ENCODE peak calls at places on chromosomes 6 and 20, in nine cellular contexts. U, Y, T, S, Z, A, V, P and L are unnamed samples.

GRCh38 chr6:142871910-142872331 is 73.1 kb downstream of the HIVEP2 start:
- DNase-seq in U (no peak), V (no peak), A (no peak), T (peak), Z (peak), S (peak), Y (no peak), P (no peak), L (no peak)

GRCh38 chr6:3517350-3517749 is 60.5 kb upstream of the SLC22A23 start:
- DNase-seq in Z (no peak), V (no peak), S (no peak), A (no peak), U (no peak), T (no peak), P (no peak), Y (peak), L (no peak)

GRCh38 chr6:27156874-27157460 is 90.5 kb upstream of the PRSS16 start:
- DNase-seq in S (no peak), V (no peak), Y (no peak), P (no peak), A (no peak), U (no peak), Z (no peak), T (no peak), L (peak)

GRCh38 chr6:144585217-144585814 is 300.2 kb downstream of the UTRN start:
- DNase-seq in S (no peak), T (no peak), V (no peak), A (peak), Z (peak), U (no peak), P (no peak), Y (peak), L (peak)

GRCh38 chr6:11448038-11448437 is 89.5 kb upstream of the TMEM170B start:
- DNase-seq in T (no peak), A (no peak), S (no peak), V (no peak), Y (no peak), U (no peak), P (no peak), Z (no peak), L (no peak)

GRCh38 chr6:39361657-39362486 is 39.4 kb upstream of the KCNK16 start:
- DNase-seq in Z (peak), T (no peak), A (peak), V (peak), Y (peak), U (peak), S (peak), P (peak), L (peak)

GRCh38 chr6:24403501-24403824 is 727 bp downstream of the MRS2 start:
- DNase-seq in A (no peak), T (no peak), V (no peak), Z (no peak), Y (no peak), U (no peak), P (no peak), S (no peak), L (no peak)

GRCh38 chr20:57618091-57618765 is 2.0 kb downstream of the ZBP1 start:
- DNase-seq in Z (peak), S (no peak), P (no peak), T (peak), A (no peak), V (no peak), Y (no peak), U (no peak), L (no peak)

GRCh38 chr6:22113046-22113766 is 183.6 kb downstream of the PRL start:
- DNase-seq in Y (no peak), S (no peak), U (no peak), A (no peak), Z (no peak), T (no peak), P (no peak), V (no peak), L (no peak)

GRCh38 chr6:109073344-109074235 is 21.1 kb downstream of the SESN1 start:
- DNase-seq in Y (peak), T (peak), Z (peak), P (peak), A (peak), U (peak), S (peak), V (no peak), L (peak)

GRCh38 chr6:9292975-9293374 is 857.6 kb upstream of the SLC35B3 start:
- DNase-seq in Y (no peak), S (no peak), A (no peak), Z (no peak), U (no peak), T (no peak), V (peak), P (no peak), L (no peak)

GRCh38 chr20:48283470-48284110 is 498.3 kb upstream of the SULF2 start:
- DNase-seq in Y (no peak), S (no peak), T (no peak), P (no peak), V (peak), U (no peak), Z (no peak), A (no peak), L (no peak)

GRCh38 chr6:63444768-63445167 is 125.0 kb upstream of the LGSN start:
- DNase-seq in Z (no peak), P (no peak), A (no peak), V (no peak), T (no peak), Y (no peak), S (no peak), U (no peak), L (no peak)

GRCh38 chr20:35165221-35166185 is 6.4 kb upstream of the PROCR start:
- DNase-seq in A (no peak), U (no peak), Z (no peak), T (no peak), V (no peak), S (no peak), P (no peak), Y (no peak), L (no peak)

GRCh38 chr6:144151010-144151727 is 852 bp downstream of the STX11 start:
- DNase-seq in Z (peak), A (no peak), S (peak), U (peak), T (no peak), P (peak), Y (peak), V (no peak), L (peak)

GRCh38 chr20:42018979-42019378 is 400.8 kb upstream of the CHD6 start:
- DNase-seq in V (no peak), P (no peak), U (no peak), S (no peak), Z (no peak), A (no peak), Y (peak), T (no peak), L (no peak)

GRCh38 chr6:31690231-31691077 is 9.6 kb upstream of the LY6G5C start:
- DNase-seq in S (no peak), P (no peak), A (no peak), V (no peak), U (no peak), T (no peak), Z (no peak), Y (no peak), L (no peak)

GRCh38 chr6:157162756-157163433 is 160.4 kb downstream of the TMEM242 start:
- DNase-seq in T (no peak), A (no peak), P (no peak), V (no peak), Z (no peak), Y (no peak), S (no peak), U (no peak), L (no peak)

GRCh38 chr6:135540207-135540877 is 42.8 kb upstream of the AHI1 start:
- DNase-seq in A (no peak), U (no peak), P (no peak), Z (peak), T (no peak), S (no peak), V (no peak), Y (no peak), L (no peak)

GRCh38 chr20:17644451-17644850 is 37.6 kb downstream of the RRBP1 start:
- DNase-seq in V (no peak), Y (no peak), U (no peak), T (no peak), A (no peak), S (no peak), P (no peak), Z (no peak), L (no peak)

GRCh38 chr6:83708970-83709747 is at the start of gene SNAP91:
- DNase-seq in Z (peak), U (no peak), Y (no peak), S (no peak), T (no peak), A (peak), V (peak), P (no peak), L (peak)

GRCh38 chr6:75135447-75135846 is 70.4 kb downstream of the COL12A1 start:
- DNase-seq in Y (no peak), A (no peak), T (no peak), S (no peak), P (no peak), U (no peak), Z (no peak), V (no peak), L (no peak)

GRCh38 chr6:1640476-1640875 is 30.8 kb downstream of the FOXC1 start:
- DNase-seq in P (no peak), Y (no peak), U (no peak), V (no peak), S (no peak), T (no peak), A (no peak), Z (no peak), L (no peak)

GRCh38 chr6:34151321-34152041 is 5.6 kb upstream of the GRM4 start:
- DNase-seq in P (peak), T (no peak), A (no peak), Y (no peak), U (no peak), V (no peak), Z (no peak), S (no peak), L (peak)

GRCh38 chr20:58174708-58175287 is 53.7 kb downstream of the ANKRD60 start:
- DNase-seq in Y (no peak), V (no peak), U (no peak), Z (no peak), P (no peak), T (no peak), A (no peak), S (no peak), L (no peak)

GRCh38 chr6:158460602-158461092 is 99.2 kb upstream of the TMEM181 start:
- DNase-seq in Z (no peak), U (no peak), S (no peak), P (no peak), T (no peak), V (no peak), Y (no peak), A (no peak), L (no peak)

GRCh38 chr6:133132583-133132982 is 108.6 kb upstream of the EYA4 start:
- DNase-seq in Y (no peak), U (no peak), A (no peak), P (no peak), T (no peak), Z (no peak), S (no peak), V (no peak), L (peak)

GRCh38 chr20:3168079-3168828 is 5.1 kb downstream of the LZTS3 start:
- DNase-seq in U (no peak), V (peak), S (no peak), Z (no peak), P (peak), A (no peak), T (no peak), Y (no peak), L (peak)

GRCh38 chr6:42338573-42339218 is 113.0 kb downstream of the TRERF1 start:
- DNase-seq in A (no peak), Z (no peak), Y (no peak), P (no peak), U (no peak), T (peak), V (no peak), S (no peak), L (no peak)

GRCh38 chr6:102571236-102571908 is 1177.9 kb downstream of the GRIK2 start:
- DNase-seq in U (no peak), S (no peak), Y (no peak), A (no peak), Z (no peak), P (no peak), V (no peak), T (no peak), L (peak)

GRCh38 chr6:134177753-134178229 is 125.4 kb upstream of the SLC2A12 start:
- DNase-seq in Y (peak), V (no peak), S (no peak), P (no peak), Z (no peak), U (no peak), T (no peak), A (no peak), L (no peak)

GRCh38 chr6:151391471-151392428 is at the start of gene ZBTB2:
- DNase-seq in U (peak), Y (peak), Z (peak), T (peak), P (peak), A (peak), S (peak), V (peak), L (peak)

GRCh38 chr20:48759631-48760245 is 68.1 kb downstream of the PREX1 start:
- DNase-seq in Z (no peak), S (no peak), T (no peak), P (no peak), Y (no peak), V (no peak), A (no peak), U (no peak), L (no peak)

GRCh38 chr6:170063431-170063830 is 227.4 kb downstream of the DLL1 start:
- DNase-seq in S (no peak), Y (no peak), V (no peak), T (no peak), P (no peak), A (no peak), Z (no peak), U (no peak), L (no peak)

GRCh38 chr6:106413016-106413415 is 52.5 kb downstream of the CRYBG1 start:
- DNase-seq in U (no peak), S (no peak), T (no peak), P (no peak), Z (no peak), Y (no peak), A (no peak), V (no peak), L (no peak)

GRCh38 chr6:66516377-66516776 is 809.4 kb upstream of the EYS start:
- DNase-seq in A (no peak), U (no peak), S (no peak), P (no peak), Z (no peak), Y (no peak), V (no peak), T (no peak), L (no peak)

GRCh38 chr6:134122775-134123174 is 70.4 kb upstream of the SLC2A12 start:
- DNase-seq in S (no peak), A (no peak), T (no peak), U (no peak), Y (no peak), Z (no peak), V (no peak), P (no peak), L (no peak)